ENCODE peak calls at places on chromosome 15, in ten cellular contexts. One of them, this sample, is unnamed.

GRCh38 chr15:71282086-71282485 is 166.8 kb downstream of the THSD4 start:
- DNase-seq in heart left ventricle: no peak
- DNase-seq in fibroblast of the aortic adventitia: peak
- DNase-seq in fibroblast of pulmonary artery: peak
- DNase-seq in WERI-Rb-1: no peak
- DNase-seq in AG10803: peak
- DNase-seq in stomach: no peak
- DNase-seq in HFF-Myc: no peak
- DNase-seq in neural crest cell: no peak
- DNase-seq in cardiac fibroblast: peak
- DNase-seq in this sample: no peak

GRCh38 chr15:25175033-25175788 is 220.4 kb downstream of the SNRPN start:
- DNase-seq in heart left ventricle: peak
- DNase-seq in fibroblast of the aortic adventitia: no peak
- DNase-seq in fibroblast of pulmonary artery: no peak
- DNase-seq in WERI-Rb-1: no peak
- DNase-seq in AG10803: no peak
- DNase-seq in stomach: peak
- DNase-seq in HFF-Myc: no peak
- DNase-seq in neural crest cell: no peak
- DNase-seq in cardiac fibroblast: no peak
- DNase-seq in this sample: peak

GRCh38 chr15:64464271-64465005 is 4.1 kb downstream of the ZNF609 start:
- DNase-seq in heart left ventricle: no peak
- DNase-seq in fibroblast of the aortic adventitia: peak
- DNase-seq in fibroblast of pulmonary artery: peak
- DNase-seq in WERI-Rb-1: peak
- DNase-seq in AG10803: peak
- DNase-seq in stomach: no peak
- DNase-seq in HFF-Myc: no peak
- DNase-seq in neural crest cell: no peak
- DNase-seq in cardiac fibroblast: peak
- DNase-seq in this sample: no peak

GRCh38 chr15:95127356-95127755 is 896.0 kb downstream of the MCTP2 start:
- DNase-seq in heart left ventricle: no peak
- DNase-seq in fibroblast of the aortic adventitia: no peak
- DNase-seq in fibroblast of pulmonary artery: no peak
- DNase-seq in WERI-Rb-1: no peak
- DNase-seq in AG10803: peak
- DNase-seq in stomach: no peak
- DNase-seq in HFF-Myc: no peak
- DNase-seq in neural crest cell: no peak
- DNase-seq in cardiac fibroblast: peak
- DNase-seq in this sample: no peak

GRCh38 chr15:49328941-49329340 is 94.1 kb upstream of the FGF7 start:
- DNase-seq in heart left ventricle: no peak
- DNase-seq in fibroblast of the aortic adventitia: no peak
- DNase-seq in fibroblast of pulmonary artery: no peak
- DNase-seq in WERI-Rb-1: no peak
- DNase-seq in AG10803: no peak
- DNase-seq in stomach: no peak
- DNase-seq in HFF-Myc: no peak
- DNase-seq in neural crest cell: no peak
- DNase-seq in cardiac fibroblast: no peak
- DNase-seq in this sample: no peak

GRCh38 chr15:74857082-74857655 is 14.2 kb upstream of the ULK3 start:
- DNase-seq in heart left ventricle: no peak
- DNase-seq in fibroblast of the aortic adventitia: no peak
- DNase-seq in fibroblast of pulmonary artery: no peak
- DNase-seq in WERI-Rb-1: no peak
- DNase-seq in AG10803: no peak
- DNase-seq in stomach: peak
- DNase-seq in HFF-Myc: no peak
- DNase-seq in neural crest cell: no peak
- DNase-seq in cardiac fibroblast: no peak
- DNase-seq in this sample: peak

GRCh38 chr15:78937132-78937739 is 7.6 kb downstream of the CTSH start:
- DNase-seq in heart left ventricle: peak
- DNase-seq in fibroblast of the aortic adventitia: peak
- DNase-seq in fibroblast of pulmonary artery: peak
- DNase-seq in WERI-Rb-1: no peak
- DNase-seq in AG10803: no peak
- DNase-seq in stomach: no peak
- DNase-seq in HFF-Myc: no peak
- DNase-seq in neural crest cell: no peak
- DNase-seq in cardiac fibroblast: peak
- DNase-seq in this sample: no peak

GRCh38 chr15:28929200-28929599 is 43.4 kb downstream of the APBA2 start:
- DNase-seq in heart left ventricle: no peak
- DNase-seq in fibroblast of the aortic adventitia: no peak
- DNase-seq in fibroblast of pulmonary artery: no peak
- DNase-seq in WERI-Rb-1: no peak
- DNase-seq in AG10803: no peak
- DNase-seq in stomach: no peak
- DNase-seq in HFF-Myc: no peak
- DNase-seq in neural crest cell: no peak
- DNase-seq in cardiac fibroblast: no peak
- DNase-seq in this sample: no peak

GRCh38 chr15:85010114-85010471 is 28.4 kb downstream of the PDE8A start:
- DNase-seq in heart left ventricle: no peak
- DNase-seq in fibroblast of the aortic adventitia: no peak
- DNase-seq in fibroblast of pulmonary artery: no peak
- DNase-seq in WERI-Rb-1: no peak
- DNase-seq in AG10803: no peak
- DNase-seq in stomach: no peak
- DNase-seq in HFF-Myc: no peak
- DNase-seq in neural crest cell: no peak
- DNase-seq in cardiac fibroblast: no peak
- DNase-seq in this sample: no peak

GRCh38 chr15:85009435-85009834 is 27.8 kb downstream of the PDE8A start:
- DNase-seq in heart left ventricle: no peak
- DNase-seq in fibroblast of the aortic adventitia: no peak
- DNase-seq in fibroblast of pulmonary artery: no peak
- DNase-seq in WERI-Rb-1: no peak
- DNase-seq in AG10803: no peak
- DNase-seq in stomach: no peak
- DNase-seq in HFF-Myc: no peak
- DNase-seq in neural crest cell: no peak
- DNase-seq in cardiac fibroblast: peak
- DNase-seq in this sample: no peak

GRCh38 chr15:85008474-85009260 is 27.0 kb downstream of the PDE8A start:
- DNase-seq in heart left ventricle: no peak
- DNase-seq in fibroblast of the aortic adventitia: no peak
- DNase-seq in fibroblast of pulmonary artery: no peak
- DNase-seq in WERI-Rb-1: no peak
- DNase-seq in AG10803: no peak
- DNase-seq in stomach: no peak
- DNase-seq in HFF-Myc: no peak
- DNase-seq in neural crest cell: no peak
- DNase-seq in cardiac fibroblast: no peak
- DNase-seq in this sample: no peak

GRCh38 chr15:85011210-85011571 is 29.5 kb downstream of the PDE8A start:
- DNase-seq in heart left ventricle: no peak
- DNase-seq in fibroblast of the aortic adventitia: no peak
- DNase-seq in fibroblast of pulmonary artery: no peak
- DNase-seq in WERI-Rb-1: no peak
- DNase-seq in AG10803: no peak
- DNase-seq in stomach: no peak
- DNase-seq in HFF-Myc: no peak
- DNase-seq in neural crest cell: no peak
- DNase-seq in cardiac fibroblast: no peak
- DNase-seq in this sample: no peak

DNA sequence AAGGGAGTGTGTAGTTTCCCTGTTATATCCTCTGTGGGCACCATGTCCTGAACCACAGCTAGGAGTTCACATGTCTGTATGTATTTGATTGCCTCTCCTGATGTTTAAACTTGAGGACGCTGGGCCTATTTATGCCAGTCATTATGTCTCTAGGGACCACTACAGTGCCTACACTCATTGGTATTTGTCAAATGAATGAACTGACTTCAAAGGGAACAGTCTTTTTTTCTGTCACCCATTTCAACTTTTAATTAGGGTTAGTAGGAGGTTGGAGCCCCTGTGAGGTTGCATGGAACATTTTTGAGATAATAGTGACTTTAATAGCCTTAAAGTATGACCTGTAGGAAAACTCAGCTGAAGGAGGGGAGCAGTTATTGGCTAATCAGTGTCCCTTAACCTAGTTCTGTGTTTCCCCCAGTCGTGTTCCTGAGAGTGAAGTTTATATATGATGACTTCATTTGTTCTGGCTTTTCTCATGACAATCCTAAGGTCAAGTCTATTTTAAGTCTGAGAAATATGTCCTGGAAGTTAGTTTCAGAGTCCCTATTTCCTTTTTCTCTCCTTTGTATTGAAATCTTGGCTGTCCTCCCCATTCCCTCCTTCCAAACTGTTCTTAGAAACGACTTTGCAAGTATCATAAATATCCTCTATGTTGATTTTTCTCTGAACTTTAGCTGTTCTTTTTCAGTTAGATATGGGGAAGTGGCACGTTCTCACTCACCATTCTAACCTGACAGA is 29.0 kb downstream of the PDE8A start:
- DNase-seq in heart left ventricle: no peak
- DNase-seq in fibroblast of the aortic adventitia: peak
- DNase-seq in fibroblast of pulmonary artery: peak
- DNase-seq in WERI-Rb-1: no peak
- DNase-seq in AG10803: no peak
- DNase-seq in stomach: no peak
- DNase-seq in HFF-Myc: no peak
- DNase-seq in neural crest cell: no peak
- DNase-seq in cardiac fibroblast: peak
- DNase-seq in this sample: no peak
- TF ChIP-seq CTCF in heart left ventricle: no peak
- TF ChIP-seq CTCF in fibroblast of the aortic adventitia: no peak
- TF ChIP-seq CTCF in fibroblast of pulmonary artery: peak
- TF ChIP-seq CTCF in WERI-Rb-1: no peak
- TF ChIP-seq CTCF in AG10803: no peak
- TF ChIP-seq CTCF in stomach: no peak
- TF ChIP-seq CTCF in HFF-Myc: peak
- TF ChIP-seq CTCF in neural crest cell: peak
- TF ChIP-seq CTCF in cardiac fibroblast: no peak
- TF ChIP-seq CTCF in this sample: no peak

DNA sequence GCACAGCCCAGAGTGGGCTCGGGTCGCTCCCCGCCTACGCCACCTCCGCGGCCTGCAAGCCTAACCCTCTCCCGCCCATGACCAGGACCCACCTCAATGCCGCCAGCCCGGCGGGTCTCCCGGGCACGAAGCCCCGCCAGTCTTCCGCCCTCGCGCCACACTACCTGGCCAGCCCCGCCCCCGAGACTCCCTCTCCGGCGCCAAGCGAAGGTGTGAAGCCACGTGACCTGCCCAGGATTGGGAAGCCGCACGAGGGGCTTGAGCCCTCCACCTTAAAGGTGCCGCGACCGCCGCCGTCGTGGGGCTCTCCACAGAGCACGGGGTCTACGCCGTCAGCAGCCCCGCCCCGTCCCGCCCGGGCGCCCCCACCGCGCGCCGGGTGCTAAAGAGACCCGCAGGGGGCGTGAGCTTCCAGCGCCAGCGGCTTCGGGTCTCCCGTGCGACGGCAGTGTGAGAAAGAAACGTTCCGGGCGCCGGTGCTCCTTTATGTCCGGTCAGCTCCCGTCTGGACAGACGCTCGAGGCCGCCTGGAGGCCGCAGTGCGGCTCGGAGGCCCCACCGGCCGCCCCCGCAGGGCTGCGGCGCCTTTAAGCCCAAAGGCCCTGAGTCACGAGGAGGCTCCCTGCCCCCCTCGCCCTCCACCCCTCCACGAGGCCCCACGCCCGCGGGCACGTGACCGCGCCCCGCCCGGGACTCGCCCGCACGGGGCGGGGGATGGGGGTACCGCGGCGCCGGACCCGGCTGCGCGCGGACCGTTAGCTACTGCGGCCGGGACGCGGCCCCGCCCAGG is at the start of gene CPEB1:
- DNase-seq in heart left ventricle: peak
- DNase-seq in fibroblast of the aortic adventitia: peak
- DNase-seq in fibroblast of pulmonary artery: peak
- DNase-seq in WERI-Rb-1: peak
- DNase-seq in AG10803: peak
- DNase-seq in stomach: no peak
- DNase-seq in HFF-Myc: no peak
- DNase-seq in neural crest cell: peak
- DNase-seq in cardiac fibroblast: peak
- DNase-seq in this sample: peak
- TF ChIP-seq CTCF in heart left ventricle: no peak
- TF ChIP-seq CTCF in fibroblast of the aortic adventitia: no peak
- TF ChIP-seq CTCF in fibroblast of pulmonary artery: no peak
- TF ChIP-seq CTCF in WERI-Rb-1: peak
- TF ChIP-seq CTCF in AG10803: no peak
- TF ChIP-seq CTCF in stomach: no peak
- TF ChIP-seq CTCF in HFF-Myc: peak
- TF ChIP-seq CTCF in neural crest cell: peak
- TF ChIP-seq CTCF in cardiac fibroblast: no peak
- TF ChIP-seq CTCF in this sample: peak

GRCh38 chr15:58308742-58309355 is 122.9 kb upstream of the LIPC start:
- DNase-seq in heart left ventricle: no peak
- DNase-seq in fibroblast of the aortic adventitia: no peak
- DNase-seq in fibroblast of pulmonary artery: no peak
- DNase-seq in WERI-Rb-1: no peak
- DNase-seq in AG10803: no peak
- DNase-seq in stomach: no peak
- DNase-seq in HFF-Myc: no peak
- DNase-seq in neural crest cell: no peak
- DNase-seq in cardiac fibroblast: no peak
- DNase-seq in this sample: no peak
- TF ChIP-seq CTCF in heart left ventricle: no peak
- TF ChIP-seq CTCF in fibroblast of the aortic adventitia: no peak
- TF ChIP-seq CTCF in fibroblast of pulmonary artery: no peak
- TF ChIP-seq CTCF in WERI-Rb-1: peak
- TF ChIP-seq CTCF in AG10803: no peak
- TF ChIP-seq CTCF in stomach: no peak
- TF ChIP-seq CTCF in HFF-Myc: peak
- TF ChIP-seq CTCF in neural crest cell: no peak
- TF ChIP-seq CTCF in cardiac fibroblast: no peak
- TF ChIP-seq CTCF in this sample: no peak

GRCh38 chr15:83843511-83843910 is 189.6 kb downstream of the ADAMTSL3 start:
- DNase-seq in heart left ventricle: no peak
- DNase-seq in fibroblast of the aortic adventitia: peak
- DNase-seq in fibroblast of pulmonary artery: peak
- DNase-seq in WERI-Rb-1: no peak
- DNase-seq in AG10803: peak
- DNase-seq in stomach: no peak
- DNase-seq in HFF-Myc: no peak
- DNase-seq in neural crest cell: no peak
- DNase-seq in cardiac fibroblast: peak
- DNase-seq in this sample: no peak

GRCh38 chr15:83845230-83845629 is 191.3 kb downstream of the ADAMTSL3 start:
- DNase-seq in heart left ventricle: no peak
- DNase-seq in fibroblast of the aortic adventitia: peak
- DNase-seq in fibroblast of pulmonary artery: peak
- DNase-seq in WERI-Rb-1: no peak
- DNase-seq in AG10803: peak
- DNase-seq in stomach: no peak
- DNase-seq in HFF-Myc: no peak
- DNase-seq in neural crest cell: no peak
- DNase-seq in cardiac fibroblast: peak
- DNase-seq in this sample: no peak

GRCh38 chr15:83838763-83839162 is 184.8 kb downstream of the ADAMTSL3 start:
- DNase-seq in heart left ventricle: no peak
- DNase-seq in fibroblast of the aortic adventitia: no peak
- DNase-seq in fibroblast of pulmonary artery: no peak
- DNase-seq in WERI-Rb-1: no peak
- DNase-seq in AG10803: no peak
- DNase-seq in stomach: no peak
- DNase-seq in HFF-Myc: no peak
- DNase-seq in neural crest cell: no peak
- DNase-seq in cardiac fibroblast: no peak
- DNase-seq in this sample: no peak

GRCh38 chr15:83844742-83845141 is 190.8 kb downstream of the ADAMTSL3 start:
- DNase-seq in heart left ventricle: no peak
- DNase-seq in fibroblast of the aortic adventitia: peak
- DNase-seq in fibroblast of pulmonary artery: no peak
- DNase-seq in WERI-Rb-1: peak
- DNase-seq in AG10803: peak
- DNase-seq in stomach: no peak
- DNase-seq in HFF-Myc: no peak
- DNase-seq in neural crest cell: no peak
- DNase-seq in cardiac fibroblast: no peak
- DNase-seq in this sample: no peak

GRCh38 chr15:83842281-83842680 is 188.4 kb downstream of the ADAMTSL3 start:
- DNase-seq in heart left ventricle: no peak
- DNase-seq in fibroblast of the aortic adventitia: no peak
- DNase-seq in fibroblast of pulmonary artery: no peak
- DNase-seq in WERI-Rb-1: no peak
- DNase-seq in AG10803: no peak
- DNase-seq in stomach: no peak
- DNase-seq in HFF-Myc: no peak
- DNase-seq in neural crest cell: no peak
- DNase-seq in cardiac fibroblast: no peak
- DNase-seq in this sample: no peak
- TF ChIP-seq CTCF in heart left ventricle: no peak
- TF ChIP-seq CTCF in fibroblast of the aortic adventitia: no peak
- TF ChIP-seq CTCF in fibroblast of pulmonary artery: no peak
- TF ChIP-seq CTCF in WERI-Rb-1: peak
- TF ChIP-seq CTCF in AG10803: no peak
- TF ChIP-seq CTCF in stomach: no peak
- TF ChIP-seq CTCF in HFF-Myc: no peak
- TF ChIP-seq CTCF in neural crest cell: no peak
- TF ChIP-seq CTCF in cardiac fibroblast: no peak
- TF ChIP-seq CTCF in this sample: no peak